ENCODE peak calls at places on chromosomes 1 and 21, in nine cellular contexts. I, F, L, Z, O, D, R, N and M are unnamed samples.

GRCh38 chr1:19222979-19223824 is 13.1 kb upstream of the UBR4 start:
- DNase-seq in I (no peak), F (no peak), L (no peak), Z (no peak), O (no peak), D (no peak), R (no peak), N (no peak), M (no peak)

GRCh38 chr1:24830680-24831272 is 85.5 kb downstream of the CLIC4 start:
- DNase-seq in I (peak), F (no peak), L (no peak), Z (peak), O (no peak), D (no peak), R (peak), N (peak), M (peak)

GRCh38 chr1:6121021-6121421 is 59.1 kb downstream of the CHD5 start:
- DNase-seq in I (no peak), F (no peak), L (no peak), Z (no peak), O (no peak), D (no peak), R (no peak), N (no peak), M (no peak)

GRCh38 chr1:3056641-3057040 is 12.4 kb upstream of the PRDM16 start:
- DNase-seq in I (no peak), F (no peak), L (no peak), Z (no peak), O (no peak), D (no peak), R (no peak), N (no peak), M (no peak)

GRCh38 chr21:42850866-42851391 is 28.4 kb downstream of the WDR4 start:
- DNase-seq in I (no peak), F (no peak), L (peak), Z (peak), O (no peak), D (no peak), R (peak), N (no peak), M (no peak)

GRCh38 chr1:88800382-88801051 is 90.8 kb downstream of the GTF2B start:
- DNase-seq in I (peak), F (no peak), L (peak), Z (no peak), O (no peak), D (no peak), R (no peak), N (peak), M (peak)

GRCh38 chr1:38465463-38465862 is 394.1 kb downstream of the RRAGC start:
- DNase-seq in I (no peak), F (no peak), L (no peak), Z (no peak), O (no peak), D (no peak), R (no peak), N (no peak), M (no peak)

GRCh38 chr1:167135281-167135840 is 41.5 kb downstream of the STYXL2 start:
- DNase-seq in I (no peak), F (no peak), L (no peak), Z (no peak), O (no peak), D (no peak), R (no peak), N (no peak), M (no peak)

GRCh38 chr1:207454046-207454964 is at the start of gene CR2:
- DNase-seq in I (no peak), F (no peak), L (no peak), Z (peak), O (peak), D (peak), R (peak), N (no peak), M (peak)

GRCh38 chr1:182299728-182300581 is 91.6 kb downstream of the GLUL start:
- DNase-seq in I (peak), F (no peak), L (no peak), Z (no peak), O (no peak), D (no peak), R (no peak), N (peak), M (peak)

GRCh38 chr1:180881806-180882509 is 30.7 kb upstream of the KIAA1614 start:
- DNase-seq in I (peak), F (peak), L (no peak), Z (peak), O (no peak), D (no peak), R (peak), N (peak), M (peak)

GRCh38 chr1:31760422-31760900 is 3.7 kb downstream of the ADGRB2 start:
- DNase-seq in I (no peak), F (no peak), L (no peak), Z (no peak), O (no peak), D (no peak), R (no peak), N (no peak), M (peak)